ENCODE peak calls at places on chromosomes 7 and 10, in nine cellular contexts. Z is tibial nerve, V is A549, G is Peyer's patch, T is HCT116, C is NB4, N is suprapubic skin, R is adrenal gland, I is uterus. F is an unnamed sample.

GRCh38 chr10:108303149-108303548 is 1138.6 kb upstream of the SORCS1 start:
- DNase-seq in T (no peak), I (no peak), V (no peak), C (no peak), G (no peak), Z (no peak), R (no peak), N (no peak), F (no peak)

GRCh38 chr10:61836233-61836887 is 65.1 kb upstream of the ARID5B start:
- DNase-seq in C (no peak), R (no peak), V (no peak), N (no peak), Z (no peak), I (no peak), G (no peak), T (no peak), F (no peak)

GRCh38 chr10:131082991-131083465 is 228.5 kb downstream of the TCERG1L start:
- DNase-seq in I (no peak), C (no peak), Z (no peak), T (no peak), R (peak), N (no peak), G (no peak), V (no peak), F (no peak)

GRCh38 chr7:158082761-158083160 is 504.9 kb downstream of the PTPRN2 start:
- DNase-seq in I (no peak), C (no peak), V (no peak), T (no peak), G (no peak), N (peak), R (no peak), Z (no peak), F (no peak)

GRCh38 chr7:112358456-112358855 is 91.8 kb upstream of the IFRD1 start:
- DNase-seq in N (no peak), I (no peak), T (no peak), R (no peak), C (no peak), Z (no peak), V (no peak), G (no peak), F (no peak)

GRCh38 chr7:37311282-37311868 is 137.3 kb downstream of the ELMO1 start:
- DNase-seq in Z (no peak), I (no peak), T (no peak), N (peak), R (no peak), G (peak), C (no peak), V (no peak), F (no peak)

GRCh38 chr10:102775201-102775972 is 31.6 kb downstream of the WBP1L start:
- DNase-seq in T (no peak), N (no peak), R (peak), G (no peak), Z (peak), I (peak), C (no peak), V (no peak), F (peak)

GRCh38 chr10:76175533-76176165 is 744.2 kb downstream of the LRMDA start:
- DNase-seq in T (no peak), G (no peak), Z (no peak), V (no peak), N (no peak), R (no peak), C (no peak), I (no peak), F (no peak)

GRCh38 chr10:91758303-91759146 is 39.7 kb upstream of the TNKS2 start:
- DNase-seq in Z (no peak), R (no peak), I (no peak), N (no peak), T (peak), V (peak), G (no peak), C (peak), F (no peak)

GRCh38 chr7:56219017-56219416 is 102.8 kb upstream of the NUPR2 start:
- DNase-seq in C (no peak), G (no peak), I (no peak), R (no peak), T (no peak), Z (no peak), N (no peak), V (no peak), F (no peak)

GRCh38 chr7:94289071-94289470 is 105.6 kb upstream of the COL1A2 start:
- DNase-seq in G (no peak), Z (peak), T (peak), N (no peak), R (peak), I (peak), C (peak), V (peak), F (peak)

GRCh38 chr10:124696446-124697392 is 47.5 kb downstream of the FAM53B start:
- DNase-seq in V (no peak), R (no peak), Z (no peak), G (no peak), T (no peak), I (no peak), C (no peak), N (no peak), F (peak)

GRCh38 chr7:42645906-42646305 is 266.0 kb downstream of the C7orf25 start:
- DNase-seq in R (no peak), Z (no peak), N (no peak), G (no peak), V (no peak), T (no peak), C (no peak), I (no peak), F (no peak)

GRCh38 chr7:115232041-115232440 is 310.1 kb downstream of the MDFIC start:
- DNase-seq in G (no peak), T (no peak), N (no peak), C (no peak), Z (no peak), I (no peak), R (no peak), V (no peak), F (no peak)

DNA sequence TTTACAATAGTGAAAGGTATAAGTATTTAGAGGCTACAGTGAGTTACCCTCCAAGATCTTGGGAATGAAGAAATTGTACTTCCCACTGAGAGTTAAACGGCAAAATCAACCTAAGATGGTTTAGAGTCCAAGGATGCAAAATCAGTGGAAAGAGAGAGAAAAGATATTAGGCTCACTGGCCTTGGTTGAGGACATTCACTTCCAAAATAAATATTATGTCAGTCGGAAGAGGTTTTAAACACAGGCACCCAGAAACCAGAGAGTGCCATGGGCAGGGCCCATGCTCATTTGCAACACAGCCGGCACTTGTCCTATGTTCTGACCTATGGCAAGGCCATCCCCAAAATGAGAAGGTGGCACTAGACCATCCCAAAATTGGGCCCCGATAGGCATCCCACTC is 3.9 kb upstream of the WDR91 start:
- DNase-seq in Z (no peak), T (no peak), C (no peak), G (no peak), V (no peak), I (no peak), N (no peak), R (no peak), F (no peak)
- H3K4me3 ChIP-seq in Z (no peak), T (no peak), C (no peak), G (no peak), V (no peak), I (no peak), N (no peak), R (no peak), F (no peak)

GRCh38 chr7:127884066-127884559 is 147.1 kb downstream of the LRRC4 start:
- DNase-seq in R (no peak), Z (no peak), I (no peak), C (no peak), V (no peak), N (no peak), G (no peak), T (no peak), F (no peak)
- TF ChIP-seq CTCF in R (no peak), Z (no peak), I (no peak), C (no peak), V (no peak), N (no peak), G (peak), T (no peak), F (no peak)

GRCh38 chr7:17441557-17441956 is 143.1 kb downstream of the AHR start:
- DNase-seq in G (no peak), V (no peak), T (no peak), R (no peak), I (no peak), C (no peak), N (no peak), Z (no peak), F (no peak)
- TF ChIP-seq POLR2A in G (no peak), V (no peak), T (no peak), R (no peak), I (no peak), C (no peak), N (no peak), Z (no peak), F (no peak)

GRCh38 chr7:99126921-99127553 is 16.9 kb downstream of the SMURF1 start:
- DNase-seq in G (no peak), T (no peak), C (peak), I (no peak), Z (no peak), N (peak), V (no peak), R (peak), F (no peak)

GRCh38 chr7:99129001-99129400 is 14.9 kb downstream of the SMURF1 start:
- DNase-seq in R (no peak), G (no peak), N (no peak), V (no peak), T (no peak), Z (no peak), I (no peak), C (no peak), F (no peak)

GRCh38 chr7:99129536-99129935 is 14.4 kb downstream of the SMURF1 start:
- DNase-seq in V (no peak), R (no peak), G (no peak), T (no peak), I (no peak), Z (no peak), N (no peak), C (no peak), F (no peak)

GRCh38 chr7:99128076-99128950 is 15.6 kb downstream of the SMURF1 start:
- DNase-seq in T (no peak), Z (no peak), C (no peak), R (no peak), N (no peak), I (no peak), V (no peak), G (no peak), F (no peak)

DNA sequence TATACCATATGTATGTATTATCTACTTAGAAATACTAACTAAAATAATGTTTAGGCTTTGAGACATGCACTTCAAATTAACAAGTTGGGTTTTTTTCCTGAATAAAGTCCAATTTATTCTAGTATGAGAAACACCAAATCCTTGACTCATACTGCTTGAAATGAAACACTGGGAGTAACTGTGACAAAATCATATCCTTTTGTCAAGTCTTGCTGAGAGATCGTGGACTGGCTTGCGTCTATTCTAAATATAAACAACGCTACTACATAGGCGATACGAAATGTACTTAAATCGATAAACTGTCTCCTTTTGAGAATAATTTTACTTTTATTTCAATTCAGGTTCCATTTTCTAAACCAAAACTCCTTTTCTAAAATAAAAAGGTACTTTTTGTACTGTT is 16.3 kb downstream of the SMURF1 start:
- DNase-seq in N (no peak), I (no peak), R (no peak), T (no peak), Z (no peak), V (no peak), C (no peak), G (no peak), F (no peak)
- H3K4me3 ChIP-seq in N (peak), I (no peak), R (no peak), T (no peak), Z (no peak), V (no peak), C (no peak), G (no peak), F (no peak)

GRCh38 chr7:100627238-100627549 is 14.2 kb downstream of the TFR2 start:
- DNase-seq in G (no peak), R (no peak), Z (no peak), V (no peak), N (no peak), C (no peak), I (no peak), T (no peak), F (no peak)

GRCh38 chr7:100630066-100630465 is 11.3 kb downstream of the TFR2 start:
- DNase-seq in T (no peak), I (no peak), G (no peak), C (no peak), R (no peak), Z (no peak), V (no peak), N (no peak), F (no peak)

GRCh38 chr7:100629117-100629711 is 12.1 kb downstream of the TFR2 start:
- DNase-seq in G (no peak), N (no peak), Z (no peak), T (peak), R (peak), I (no peak), C (peak), V (peak), F (no peak)

DNA sequence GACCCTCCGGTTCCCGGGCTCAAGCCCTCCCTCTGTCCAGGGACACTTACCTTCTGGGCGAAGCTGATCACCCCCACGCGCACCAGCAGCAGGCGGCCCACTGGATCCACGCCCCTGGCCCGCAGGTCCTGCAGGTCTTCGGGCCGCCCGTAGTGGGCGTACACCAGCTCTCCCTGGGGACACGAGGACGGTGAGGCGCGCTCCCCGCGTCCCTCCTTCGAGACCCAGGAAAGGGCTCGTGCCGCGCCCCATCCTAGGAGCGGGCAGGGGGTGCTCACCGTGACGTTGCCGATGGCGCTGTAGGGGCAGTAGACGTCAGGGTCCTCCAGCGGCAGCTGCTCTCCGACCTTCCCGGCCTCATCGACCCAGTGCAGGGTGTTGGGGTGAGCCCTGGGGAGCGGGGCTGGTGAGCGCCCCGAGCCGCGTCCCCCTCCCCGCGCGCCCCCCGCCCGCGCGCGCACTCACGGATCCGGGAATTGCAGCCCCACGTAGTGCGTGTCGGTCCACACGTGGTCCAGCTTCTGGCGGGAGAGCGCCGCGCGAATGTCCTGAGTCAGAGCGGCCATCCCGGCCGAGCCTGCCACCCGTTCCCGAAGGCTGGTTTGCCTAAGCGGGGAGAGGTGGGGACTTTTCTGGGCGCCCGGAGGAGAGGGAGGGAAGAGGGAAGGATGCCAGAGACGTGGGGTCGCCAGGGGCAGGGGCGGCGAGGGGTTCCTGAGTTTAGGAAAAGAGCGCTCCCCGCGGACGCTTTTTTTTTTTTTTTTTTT is 8.2 kb downstream of the TFR2 start:
- DNase-seq in G (peak), T (no peak), I (peak), Z (no peak), V (peak), C (peak), N (no peak), R (peak), F (peak)
- TF ChIP-seq CTCF in G (peak), T (no peak), I (peak), Z (peak), V (peak), C (peak), N (no peak), R (peak), F (no peak)

GRCh38 chr10:78196964-78197363 is 163.3 kb downstream of the RPS24 start:
- DNase-seq in V (peak), T (no peak), G (no peak), C (no peak), R (peak), I (no peak), N (no peak), Z (no peak), F (no peak)

GRCh38 chr10:78197628-78198272 is 164.1 kb downstream of the RPS24 start:
- DNase-seq in T (no peak), N (no peak), Z (no peak), I (no peak), G (no peak), V (no peak), C (no peak), R (no peak), F (no peak)

GRCh38 chr10:78193189-78193588 is 159.5 kb downstream of the RPS24 start:
- DNase-seq in R (no peak), N (no peak), V (no peak), I (no peak), T (no peak), Z (no peak), C (no peak), G (no peak), F (no peak)

GRCh38 chr10:78194050-78194449 is 160.4 kb downstream of the RPS24 start:
- DNase-seq in V (no peak), G (no peak), Z (no peak), R (no peak), T (no peak), C (no peak), I (no peak), N (no peak), F (no peak)

GRCh38 chr10:78194539-78195402 is 161.1 kb downstream of the RPS24 start:
- DNase-seq in T (no peak), V (no peak), C (no peak), R (peak), G (no peak), I (no peak), N (no peak), Z (no peak), F (no peak)
- TF ChIP-seq POLR2A in T (no peak), V (no peak), C (no peak), R (no peak), G (no peak), I (no peak), N (no peak), Z (no peak), F (no peak)

GRCh38 chr10:17009228-17009700 is 120.3 kb downstream of the CUBN start:
- DNase-seq in V (no peak), T (no peak), Z (no peak), G (no peak), I (no peak), N (no peak), C (no peak), R (peak), F (no peak)
- H3K4me3 ChIP-seq in V (no peak), T (no peak), Z (peak), G (no peak), I (no peak), N (no peak), C (no peak), R (no peak), F (no peak)